ENCODE peak calls at places on chromosomes 3 and 15, in five cellular contexts. One of them, this sample, is unnamed.

GRCh38 chr3:126496894-126497850 is 20.4 kb downstream of the UROC1 start:
- ATAC-seq in GM12878: no peak
- ATAC-seq in K562: no peak
- ATAC-seq in upper lobe of left lung: no peak
- ATAC-seq in HCT116: no peak
- ATAC-seq in this sample: no peak

GRCh38 chr3:40741729-40742128 is 217.0 kb downstream of the ZNF621 start:
- ATAC-seq in upper lobe of left lung: peak
- ATAC-seq in K562: no peak
- ATAC-seq in HCT116: no peak
- ATAC-seq in GM12878: no peak
- ATAC-seq in this sample: peak

GRCh38 chr3:31164398-31164797 is 269.9 kb upstream of the GADL1 start:
- ATAC-seq in K562: no peak
- ATAC-seq in GM12878: no peak
- ATAC-seq in HCT116: no peak
- ATAC-seq in upper lobe of left lung: no peak
- ATAC-seq in this sample: no peak

GRCh38 chr3:152244156-152244888 is 24.4 kb upstream of the MBNL1 start:
- ATAC-seq in HCT116: no peak
- ATAC-seq in K562: peak
- ATAC-seq in upper lobe of left lung: peak
- ATAC-seq in GM12878: peak
- ATAC-seq in this sample: no peak

GRCh38 chr3:55547086-55547666 is 60.1 kb upstream of the WNT5A start:
- ATAC-seq in upper lobe of left lung: no peak
- ATAC-seq in K562: no peak
- ATAC-seq in HCT116: no peak
- ATAC-seq in GM12878: no peak
- ATAC-seq in this sample: no peak

GRCh38 chr3:125190781-125191180 is 21.8 kb downstream of the SLC12A8 start:
- ATAC-seq in upper lobe of left lung: no peak
- ATAC-seq in GM12878: no peak
- ATAC-seq in K562: no peak
- ATAC-seq in HCT116: no peak
- ATAC-seq in this sample: no peak

GRCh38 chr3:194879991-194880939 is 194.6 kb downstream of the FAM43A start:
- ATAC-seq in K562: no peak
- ATAC-seq in GM12878: no peak
- ATAC-seq in HCT116: no peak
- ATAC-seq in upper lobe of left lung: peak
- ATAC-seq in this sample: peak

GRCh38 chr3:15535757-15536156 is 14.3 kb upstream of the COLQ start:
- ATAC-seq in GM12878: peak
- ATAC-seq in K562: peak
- ATAC-seq in HCT116: no peak
- ATAC-seq in upper lobe of left lung: no peak
- ATAC-seq in this sample: no peak

GRCh38 chr3:117238805-117239204 is 529.2 kb downstream of the TUSC7 start:
- ATAC-seq in HCT116: no peak
- ATAC-seq in GM12878: no peak
- ATAC-seq in upper lobe of left lung: peak
- ATAC-seq in K562: no peak
- ATAC-seq in this sample: no peak

GRCh38 chr15:37015025-37015424 is 85.3 kb downstream of the MEIS2 start:
- ATAC-seq in GM12878: peak
- ATAC-seq in K562: no peak
- ATAC-seq in HCT116: no peak
- ATAC-seq in upper lobe of left lung: peak
- ATAC-seq in this sample: peak

GRCh38 chr15:49815937-49816336 is 195.1 kb downstream of the DTWD1 start:
- ATAC-seq in upper lobe of left lung: no peak
- ATAC-seq in GM12878: no peak
- ATAC-seq in K562: no peak
- ATAC-seq in HCT116: no peak
- ATAC-seq in this sample: no peak

GRCh38 chr15:99443768-99444446 is 121.9 kb upstream of the MEF2A start:
- ATAC-seq in upper lobe of left lung: no peak
- ATAC-seq in GM12878: no peak
- ATAC-seq in K562: no peak
- ATAC-seq in HCT116: no peak
- ATAC-seq in this sample: no peak

GRCh38 chr15:40407343-40407990 is 1.9 kb downstream of the IVD start:
- ATAC-seq in K562: no peak
- ATAC-seq in HCT116: no peak
- ATAC-seq in upper lobe of left lung: no peak
- ATAC-seq in GM12878: peak
- ATAC-seq in this sample: no peak

GRCh38 chr15:91047545-91048199 is 25.3 kb upstream of the VPS33B start:
- ATAC-seq in GM12878: no peak
- ATAC-seq in K562: no peak
- ATAC-seq in upper lobe of left lung: no peak
- ATAC-seq in HCT116: no peak
- ATAC-seq in this sample: no peak
- TF ChIP-seq POLR2AphosphoS5 in GM12878: no peak
- TF ChIP-seq POLR2AphosphoS5 in K562: no peak
- TF ChIP-seq POLR2AphosphoS5 in upper lobe of left lung: no peak
- TF ChIP-seq POLR2AphosphoS5 in HCT116: no peak
- TF ChIP-seq POLR2AphosphoS5 in this sample: no peak

GRCh38 chr3:47825590-47825989 is 22.7 kb downstream of the DHX30 start:
- ATAC-seq in upper lobe of left lung: no peak
- ATAC-seq in GM12878: no peak
- ATAC-seq in HCT116: no peak
- ATAC-seq in K562: peak
- ATAC-seq in this sample: no peak

GRCh38 chr3:47824541-47825473 is 21.9 kb downstream of the DHX30 start:
- ATAC-seq in GM12878: peak
- ATAC-seq in K562: peak
- ATAC-seq in HCT116: peak
- ATAC-seq in upper lobe of left lung: peak
- ATAC-seq in this sample: peak
- TF ChIP-seq POLR2A in GM12878: peak
- TF ChIP-seq POLR2A in K562: peak
- TF ChIP-seq POLR2A in HCT116: peak
- TF ChIP-seq POLR2A in upper lobe of left lung: peak
- TF ChIP-seq POLR2A in this sample: no peak

GRCh38 chr15:39333393-39333792 is 247.5 kb upstream of the THBS1 start:
- ATAC-seq in HCT116: no peak
- ATAC-seq in K562: no peak
- ATAC-seq in GM12878: no peak
- ATAC-seq in upper lobe of left lung: no peak
- ATAC-seq in this sample: no peak

GRCh38 chr15:39338251-39338650 is 242.6 kb upstream of the THBS1 start:
- ATAC-seq in upper lobe of left lung: no peak
- ATAC-seq in HCT116: no peak
- ATAC-seq in GM12878: no peak
- ATAC-seq in K562: no peak
- ATAC-seq in this sample: no peak

GRCh38 chr15:39341238-39341637 is 239.6 kb upstream of the THBS1 start:
- ATAC-seq in HCT116: no peak
- ATAC-seq in upper lobe of left lung: no peak
- ATAC-seq in GM12878: no peak
- ATAC-seq in K562: no peak
- ATAC-seq in this sample: no peak

GRCh38 chr15:39332846-39333245 is 248.0 kb upstream of the THBS1 start:
- ATAC-seq in HCT116: no peak
- ATAC-seq in GM12878: no peak
- ATAC-seq in upper lobe of left lung: no peak
- ATAC-seq in K562: no peak
- ATAC-seq in this sample: no peak

DNA sequence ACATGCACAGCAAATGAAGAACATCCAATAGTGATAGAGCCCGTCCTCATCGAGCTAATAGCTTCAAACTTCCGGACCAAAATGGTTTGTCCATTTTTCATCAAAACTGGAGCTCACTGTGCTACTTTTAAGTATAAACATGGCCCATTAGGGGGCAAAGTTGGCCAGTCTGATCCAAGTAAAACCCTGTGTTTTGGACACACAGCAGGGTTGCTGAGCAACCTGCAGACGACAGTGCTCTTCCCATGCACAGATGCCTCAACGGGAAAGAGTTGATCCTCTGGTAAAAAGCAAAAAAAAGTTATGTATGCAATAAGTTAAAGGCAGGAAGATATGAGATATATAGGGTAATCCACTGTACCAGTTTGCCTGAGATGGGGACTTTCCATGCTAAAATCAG is 244.0 kb upstream of the THBS1 start:
- ATAC-seq in HCT116: no peak
- ATAC-seq in K562: no peak
- ATAC-seq in GM12878: no peak
- ATAC-seq in upper lobe of left lung: peak
- ATAC-seq in this sample: no peak
- TF ChIP-seq CTCF in HCT116: no peak
- TF ChIP-seq CTCF in K562: no peak
- TF ChIP-seq CTCF in GM12878: no peak
- TF ChIP-seq CTCF in upper lobe of left lung: no peak
- TF ChIP-seq CTCF in this sample: no peak

GRCh38 chr3:24133942-24134341 is 188.9 kb downstream of the NR1D2 start:
- ATAC-seq in GM12878: no peak
- ATAC-seq in K562: no peak
- ATAC-seq in HCT116: no peak
- ATAC-seq in upper lobe of left lung: no peak
- ATAC-seq in this sample: no peak
- TF ChIP-seq POLR2AphosphoS5 in GM12878: no peak
- TF ChIP-seq POLR2AphosphoS5 in K562: no peak
- TF ChIP-seq POLR2AphosphoS5 in HCT116: no peak
- TF ChIP-seq POLR2AphosphoS5 in upper lobe of left lung: no peak
- TF ChIP-seq POLR2AphosphoS5 in this sample: no peak

DNA sequence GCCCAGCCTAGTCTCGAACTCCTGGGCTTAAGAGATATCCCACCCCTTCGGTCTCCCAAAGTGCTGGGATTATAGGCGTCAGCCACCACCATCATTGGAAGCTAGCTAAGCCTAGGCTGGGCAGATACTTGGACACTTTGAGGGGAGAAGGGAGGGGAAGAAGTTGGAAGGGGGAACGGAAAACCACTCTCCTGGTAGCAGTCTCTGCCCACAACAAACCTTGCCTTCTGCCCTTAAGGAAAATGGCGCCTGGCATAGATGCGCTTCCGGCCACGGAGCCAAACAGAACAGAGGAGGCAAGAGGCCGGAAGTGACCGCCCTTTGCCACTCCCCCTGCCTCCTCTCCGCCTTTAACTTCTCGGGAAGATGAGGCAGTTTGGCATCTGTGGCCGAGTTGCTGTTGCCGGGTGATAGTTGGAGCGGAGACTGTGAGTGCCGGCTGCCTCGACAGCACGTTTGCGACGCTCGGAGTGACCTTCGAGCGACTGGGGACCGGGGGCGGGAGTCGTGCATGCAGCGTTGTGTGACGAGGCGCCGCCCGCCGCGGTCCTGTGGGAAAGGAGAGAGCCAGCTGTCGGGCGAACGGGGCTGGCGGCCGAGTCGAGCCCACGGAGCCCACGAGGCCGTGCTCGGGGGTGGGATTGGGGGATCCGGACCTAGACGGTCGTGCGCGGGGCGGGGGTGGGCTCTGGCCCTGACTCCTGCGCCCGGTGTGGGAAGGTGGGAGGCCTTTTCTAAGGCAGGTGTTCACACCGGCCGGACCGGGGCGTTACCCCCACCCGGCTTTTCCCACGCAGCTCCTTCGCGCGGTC is at the start of gene MFN1:
- ATAC-seq in K562: peak
- ATAC-seq in upper lobe of left lung: peak
- ATAC-seq in HCT116: peak
- ATAC-seq in GM12878: peak
- ATAC-seq in this sample: peak
- TF ChIP-seq POLR2A in K562: peak
- TF ChIP-seq POLR2A in upper lobe of left lung: peak
- TF ChIP-seq POLR2A in HCT116: no peak
- TF ChIP-seq POLR2A in GM12878: peak
- TF ChIP-seq POLR2A in this sample: peak